ENCODE peak calls at places on chromosomes 7 and 10, in nine cellular contexts. W is activated CD4-positive, alpha-beta T cell treated with anti-CD3 and anti-CD28 coated beads, Interleukin-2, amount 50 U/mL, for 4 hours; F is naive thymus-derived CD8-positive, alpha-beta T cell; J is activated T-cell treated with anti-CD3 and anti-CD28 coated beads, Interleukin-2, amount 50 U/mL, for 72 hours; O is EH; Y is HFF-Myc; Z is RPMI7951; E is AG20443; N is PC-9. T is an unnamed sample.

GRCh38 chr10:110812583-110812982 is 59.1 kb upstream of the PDCD4 start:
- DNase-seq in Y (no peak), O (no peak), J (no peak), E (no peak), N (no peak), F (no peak), Z (peak; percentile 22), W (no peak), T (no peak)

GRCh38 chr7:71618281-71618680 is 486.3 kb downstream of the GALNT17 start:
- DNase-seq in O (no peak), Y (no peak), Z (peak; percentile 80), N (no peak), F (no peak), E (no peak), W (no peak), J (no peak), T (peak; percentile 74)

GRCh38 chr7:1251796-1252542 is 19.3 kb downstream of the UNCX start:
- DNase-seq in W (no peak), O (no peak), Y (no peak), J (no peak), F (no peak), N (no peak), E (no peak), Z (no peak), T (no peak)

GRCh38 chr10:97814996-97815395 is 34.6 kb upstream of the GOLGA7B start:
- DNase-seq in F (no peak), N (no peak), Y (no peak), Z (no peak), J (no peak), E (no peak), W (no peak), O (no peak), T (no peak)

GRCh38 chr10:97069026-97069425 is 116.7 kb downstream of the SLIT1 start:
- DNase-seq in O (no peak), W (no peak), Z (no peak), F (no peak), E (no peak), N (no peak), Y (no peak), J (no peak), T (no peak)

GRCh38 chr10:92756233-92757065 is 66.7 kb downstream of the HHEX start:
- DNase-seq in O (peak; percentile 27), Z (peak; percentile 36), F (no peak), Y (no peak), E (no peak), J (no peak), N (no peak), W (no peak), T (peak; percentile 28)

GRCh38 chr10:23994459-23995046 is 214.4 kb upstream of the KIAA1217 start:
- DNase-seq in J (peak; percentile 30), W (no peak), F (no peak), E (peak; percentile 72), Z (peak; percentile 50), Y (peak; percentile 40), N (peak; percentile 52), O (peak; percentile 43), T (peak; percentile 26)

GRCh38 chr7:95330194-95331003 is 6.1 kb upstream of the PON1 start:
- DNase-seq in J (no peak), Y (no peak), O (peak; percentile 13), F (no peak), N (no peak), E (no peak), W (no peak), Z (peak; percentile 50), T (peak; percentile 53)

GRCh38 chr10:109981641-109982040 is 26.1 kb upstream of the ADD3 start:
- DNase-seq in O (no peak), F (no peak), E (peak; percentile 37), N (no peak), J (no peak), Z (no peak), Y (no peak), W (no peak), T (no peak)

GRCh38 chr10:132575320-132576201 is 38.0 kb downstream of the INPP5A start:
- DNase-seq in Z (peak; percentile 78), E (no peak), F (no peak), O (peak; percentile 96), J (peak; percentile 72), W (no peak), Y (peak; percentile 42), N (peak; percentile 42), T (peak; percentile 96)

GRCh38 chr7:20030915-20031362 is 186.2 kb downstream of the MACC1 start:
- DNase-seq in W (no peak), F (no peak), O (peak; percentile 34), N (no peak), Y (no peak), E (no peak), Z (peak; percentile 84), J (no peak), T (peak; percentile 85)

GRCh38 chr7:121608785-121609184 is 212.7 kb upstream of the FAM3C start:
- DNase-seq in O (no peak), Z (no peak), N (no peak), Y (no peak), F (no peak), W (no peak), J (no peak), E (no peak), T (no peak)

GRCh38 chr7:139044813-139045794 is 9.3 kb upstream of the ZC3HAV1L start:
- DNase-seq in Y (no peak), N (no peak), O (no peak), E (no peak), Z (no peak), J (no peak), W (no peak), F (no peak), T (no peak)

GRCh38 chr7:116525298-116525912 is 569 bp downstream of the CAV1 start:
- DNase-seq in J (peak; percentile 58), Y (no peak), O (peak; percentile 33), N (peak; percentile 34), E (no peak), F (peak; percentile 21), Z (peak; percentile 25), W (peak; percentile 6), T (peak; percentile 57)

GRCh38 chr7:92904292-92905131 is 68.1 kb upstream of the CDK6 start:
- DNase-seq in N (peak; percentile 88), J (peak; percentile 94), W (peak; percentile 82), O (peak; percentile 97), Z (peak; percentile 99), E (peak; percentile 90), F (peak; percentile 49), Y (peak; percentile 93), T (peak; percentile 99)

GRCh38 chr7:75734586-75735047 is 4.1 kb downstream of the HIP1 start:
- DNase-seq in Z (no peak), N (no peak), O (peak; percentile 89), Y (no peak), F (no peak), J (no peak), E (peak; percentile 35), W (no peak), T (peak; percentile 97)

GRCh38 chr7:80467069-80467468 is 44.8 kb downstream of the GNAT3 start:
- DNase-seq in W (no peak), F (no peak), E (no peak), N (no peak), Y (no peak), O (peak; percentile 62), J (no peak), Z (peak; percentile 45), T (peak; percentile 63)

GRCh38 chr7:131385039-131385605 is 57.4 kb downstream of the MKLN1 start:
- DNase-seq in Z (no peak), J (no peak), N (no peak), Y (no peak), E (no peak), O (peak; percentile 42), W (no peak), F (no peak), T (peak; percentile 59)

GRCh38 chr7:148670374-148670773 is 28.3 kb upstream of the CUL1 start:
- DNase-seq in F (no peak), E (no peak), Z (no peak), W (no peak), J (no peak), N (no peak), O (no peak), Y (no peak), T (no peak)

GRCh38 chr10:129653861-129654260 is 186.8 kb downstream of the MGMT start:
- DNase-seq in N (no peak), E (no peak), F (no peak), Y (no peak), W (no peak), Z (no peak), J (no peak), O (no peak), T (no peak)

GRCh38 chr7:47968852-47969774 is 10.3 kb downstream of the HUS1 start:
- DNase-seq in W (peak; percentile 46), E (peak; percentile 57), J (peak; percentile 63), Z (peak; percentile 67), O (peak; percentile 74), Y (peak; percentile 48), N (peak; percentile 66), F (peak; percentile 51), T (peak; percentile 55)

GRCh38 chr10:132516771-132517725 is 20.5 kb upstream of the INPP5A start:
- DNase-seq in J (no peak), E (peak; percentile 98), W (no peak), F (no peak), Z (peak; percentile 98), N (peak; percentile 86), Y (peak; percentile 77), O (peak; percentile 100), T (peak; percentile 97)

GRCh38 chr10:114389429-114389828 is 14.9 kb downstream of the AFAP1L2 start:
- DNase-seq in O (peak; percentile 42), N (peak; percentile 67), J (no peak), E (no peak), Z (peak; percentile 91), Y (no peak), F (no peak), W (no peak), T (peak; percentile 97)

T was measured in M059J.